ENCODE peak calls at places on chromosomes 11 and 22, in nine cellular contexts. R is HS-5; K is hippocampal formation; J is T-cell; M is activated naive CD4-positive, alpha-beta T cell; Z is vagina; I is amygdala; G is head of caudate nucleus; P is NCI-H82. N is an unnamed sample.

GRCh38 chr11:72989727-72990126 is 152.4 kb downstream of the FCHSD2 start:
- DNase-seq in R (no peak), G (no peak), Z (no peak), P (no peak), I (no peak), M (no peak), J (no peak), K (no peak), N (no peak)

GRCh38 chr11:11027271-11027670 is 169.4 kb upstream of the ZBED5 start:
- DNase-seq in R (peak; percentile 79), Z (no peak), M (no peak), P (no peak), J (no peak), K (no peak), G (no peak), I (no peak), N (no peak)

GRCh38 chr11:7844986-7845385 is 48.2 kb upstream of the OR5P2 start:
- DNase-seq in P (no peak), R (no peak), K (no peak), M (no peak), G (no peak), J (no peak), I (no peak), Z (no peak), N (no peak)

GRCh38 chr22:49604732-49605302 is 222.9 kb downstream of the BRD1 start:
- DNase-seq in I (no peak), M (no peak), G (no peak), P (no peak), J (no peak), R (no peak), K (no peak), Z (no peak), N (no peak)

GRCh38 chr22:26045855-26046254 is 123.4 kb upstream of the SEZ6L start:
- DNase-seq in M (no peak), P (no peak), Z (no peak), G (no peak), J (no peak), I (no peak), R (no peak), K (no peak), N (no peak)

GRCh38 chr22:31818481-31819392 is 64.9 kb downstream of the DEPDC5 start:
- DNase-seq in J (no peak), G (no peak), I (no peak), M (no peak), P (no peak), K (no peak), Z (no peak), R (no peak), N (no peak)

GRCh38 chr22:25039754-25040153 is 87.2 kb downstream of the KIAA1671 start:
- DNase-seq in K (no peak), R (no peak), M (no peak), G (no peak), I (no peak), J (no peak), Z (no peak), P (peak; percentile 74), N (no peak)

GRCh38 chr11:85889676-85890579 is 34.7 kb downstream of the CCDC83 start:
- DNase-seq in G (no peak), K (no peak), P (no peak), I (no peak), R (peak; percentile 44), M (no peak), Z (no peak), J (no peak), N (no peak)

GRCh38 chr11:111402411-111402810 is 23.3 kb upstream of the POU2AF1 start:
- DNase-seq in G (no peak), Z (no peak), J (no peak), R (no peak), I (no peak), M (no peak), P (no peak), K (no peak), N (no peak)

GRCh38 chr22:33909906-33910305 is 10.4 kb downstream of the LARGE1 start:
- DNase-seq in Z (no peak), P (no peak), R (no peak), G (no peak), M (no peak), I (no peak), K (no peak), J (no peak), N (no peak)

GRCh38 chr11:105968021-105968697 is 53.9 kb downstream of the MSANTD4 start:
- DNase-seq in I (no peak), P (no peak), Z (no peak), R (peak; percentile 15), K (no peak), M (no peak), G (no peak), J (no peak), N (no peak)

GRCh38 chr11:35483131-35483800 is 42.1 kb downstream of the PAMR1 start:
- DNase-seq in R (no peak), I (no peak), K (no peak), J (no peak), M (no peak), P (no peak), G (no peak), Z (no peak), N (no peak)

GRCh38 chr11:41328324-41328723 is 131.1 kb downstream of the LRRC4C start:
- DNase-seq in J (no peak), I (no peak), K (no peak), Z (no peak), G (no peak), R (no peak), P (no peak), M (no peak), N (no peak)

GRCh38 chr11:33967451-33967850 is 75.6 kb upstream of the LMO2 start:
- DNase-seq in I (no peak), K (no peak), G (no peak), M (no peak), J (no peak), Z (no peak), P (no peak), R (no peak), N (no peak)

GRCh38 chr11:720642-721346 is 14.8 kb downstream of the EPS8L2 start:
- DNase-seq in Z (no peak), M (peak; percentile 49), R (no peak), I (no peak), P (peak; percentile 66), J (no peak), K (no peak), G (no peak), N (no peak)

GRCh38 chr22:35649026-35649553 is 844 bp downstream of the APOL6 start:
- DNase-seq in I (no peak), M (no peak), G (no peak), J (no peak), R (no peak), Z (no peak), K (no peak), P (no peak), N (no peak)

GRCh38 chr22:31102441-31103081 is 4.8 kb downstream of the SELENOM start:
- DNase-seq in R (no peak), G (no peak), M (no peak), I (no peak), P (peak; percentile 50), Z (no peak), J (no peak), K (no peak), N (no peak)

GRCh38 chr11:77167111-77167626 is 39.1 kb downstream of the MYO7A start:
- DNase-seq in K (no peak), Z (no peak), I (no peak), M (no peak), P (no peak), G (no peak), J (no peak), R (no peak), N (no peak)

GRCh38 chr11:73452726-73453125 is 76.5 kb downstream of the RELT start:
- DNase-seq in I (no peak), R (no peak), Z (no peak), G (no peak), J (no peak), K (no peak), P (no peak), M (no peak), N (no peak)

GRCh38 chr11:560305-561147 is at the start of the genes LMNTD2 and RASSF7:
- DNase-seq in M (peak; percentile 96), Z (no peak), J (peak; percentile 91), K (peak; percentile 86), G (peak; percentile 84), I (peak; percentile 71), R (no peak), P (peak; percentile 94), N (peak; percentile 73)

GRCh38 chr22:50454556-50455075 is 20.2 kb downstream of the SBF1 start:
- DNase-seq in G (no peak), J (no peak), R (no peak), K (no peak), I (no peak), Z (no peak), M (no peak), P (no peak), N (no peak)

GRCh38 chr11:12777208-12777874 is 103.1 kb downstream of the TEAD1 start:
- DNase-seq in J (no peak), R (peak; percentile 23), P (no peak), I (no peak), M (no peak), Z (no peak), G (no peak), K (no peak), N (no peak)

GRCh38 chr11:60757231-60757800 is 649 bp downstream of the MS4A15 start:
- DNase-seq in R (no peak), G (no peak), Z (no peak), J (no peak), K (no peak), I (no peak), M (no peak), P (no peak), N (no peak)

GRCh38 chr11:83220279-83220678 is 26.8 kb downstream of the ANKRD42 start:
- DNase-seq in K (no peak), I (no peak), Z (no peak), M (no peak), G (no peak), P (no peak), R (no peak), J (no peak), N (no peak)

GRCh38 chr11:101553891-101554292 is 29.9 kb downstream of the TRPC6 start:
- DNase-seq in I (no peak), G (no peak), Z (no peak), R (no peak), J (no peak), M (no peak), K (no peak), P (no peak), N (no peak)

GRCh38 chr11:95419915-95420314 is 188.9 kb upstream of the SESN3 start:
- DNase-seq in M (no peak), G (no peak), J (no peak), Z (no peak), K (no peak), P (no peak), I (no peak), R (peak; percentile 53), N (no peak)

GRCh38 chr11:45489281-45489906 is 176.0 kb downstream of the CHST1 start:
- DNase-seq in G (no peak), R (no peak), M (no peak), P (peak; percentile 90), I (no peak), J (no peak), Z (no peak), K (no peak), N (no peak)

GRCh38 chr22:42316988-42317387 is 46.5 kb upstream of the TCF20 start:
- DNase-seq in P (no peak), K (no peak), Z (no peak), J (peak; percentile 45), R (no peak), G (peak; percentile 46), M (no peak), I (peak; percentile 32), N (no peak)

GRCh38 chr11:128845334-128845780 is 21.7 kb downstream of the KCNJ1 start:
- DNase-seq in Z (no peak), P (no peak), J (no peak), I (no peak), K (no peak), R (no peak), M (no peak), G (no peak), N (no peak)

GRCh38 chr22:17319541-17319940 is 49.7 kb upstream of the CECR2 start:
- DNase-seq in M (no peak), Z (no peak), K (no peak), P (no peak), J (no peak), R (no peak), I (no peak), G (no peak), N (no peak)

GRCh38 chr11:72996959-72997358 is 145.2 kb downstream of the FCHSD2 start:
- DNase-seq in I (no peak), P (no peak), K (no peak), G (no peak), J (no peak), M (no peak), R (no peak), Z (no peak), N (no peak)